ENCODE peak calls at places on chromosomes 1 and 21, in eight cellular contexts. Y is nephron progenitor cell; L is body of pancreas; H is GM23248; K is stimulated activated CD4-positive, alpha-beta T cell treated with anti-CD3 and anti-CD28 coated beads, Interleukin-1b, Interleukin-23, amount 100 ng/mL, for 4 hours; D is activated CD8-positive, alpha-beta memory T cell treated with anti-CD3 and anti-CD28 coated beads, Interleukin-2, amount 50 U/mL, for 4 hours; O is NCI-H1092 treated with DMSO at 0.1 percent for 48 hours; J is cerebellum. Z is an unnamed sample.

GRCh38 chr1:110053557-110054428 is 16.7 kb downstream of the ALX3 start:
- DNase-seq in Y (peak; percentile 88), L (peak; percentile 61), H (peak; percentile 53), K (peak; percentile 71), D (peak; percentile 71), O (peak; percentile 16), J (peak; percentile 76), Z (no peak)

GRCh38 chr21:27477321-27477720 is 510.4 kb upstream of the ADAMTS5 start:
- DNase-seq in Y (no peak), L (no peak), H (peak; percentile 22), K (no peak), D (no peak), O (no peak), J (no peak), Z (no peak)

GRCh38 chr1:46131727-46132528 is 501 bp downstream of the PIK3R3 start:
- DNase-seq in Y (peak; percentile 30), L (peak; percentile 16), H (peak; percentile 57), K (peak; percentile 19), D (peak; percentile 35), O (peak; percentile 56), J (no peak), Z (no peak)

GRCh38 chr1:183870351-183871077 is 65.6 kb downstream of the RGL1 start:
- DNase-seq in Y (no peak), L (peak; percentile 27), H (peak; percentile 83), K (no peak), D (no peak), O (no peak), J (no peak), Z (no peak)

GRCh38 chr1:44808938-44809917 is 905 bp downstream of the BTBD19 start:
- DNase-seq in Y (no peak), L (peak; percentile 77), H (peak; percentile 92), K (peak; percentile 71), D (peak; percentile 84), O (no peak), J (no peak), Z (no peak)

GRCh38 chr1:24442764-24443163 is 27.2 kb downstream of the NIPAL3 start:
- DNase-seq in Y (no peak), L (no peak), H (peak; percentile 40), K (no peak), D (no peak), O (no peak), J (no peak), Z (no peak)

GRCh38 chr1:98045211-98046030 is 124.6 kb upstream of the DPYD start:
- DNase-seq in Y (peak; percentile 48), L (no peak), H (peak; percentile 81), K (no peak), D (no peak), O (no peak), J (no peak), Z (no peak)

GRCh38 chr1:10765304-10765703 is 31.1 kb downstream of the CASZ1 start:
- DNase-seq in Y (no peak), L (no peak), H (no peak), K (no peak), D (no peak), O (no peak), J (no peak), Z (no peak)

GRCh38 chr21:32475162-32475812 is 62.8 kb downstream of the EVA1C start:
- DNase-seq in Y (no peak), L (no peak), H (peak; percentile 75), K (no peak), D (no peak), O (no peak), J (no peak), Z (no peak)

GRCh38 chr1:61709908-61710289 is 15.0 kb downstream of the TM2D1 start:
- DNase-seq in Y (no peak), L (no peak), H (no peak), K (no peak), D (no peak), O (no peak), J (no peak), Z (no peak)